ENCODE peak calls at places on chromosome 1, in ten cellular contexts. I is coronary artery, C is Panc1, Z is AG10803, Y is hepatocyte, W is bronchial epithelial cell, R is endothelial cell, O is SK-N-SH, L is left ventricle myocardium inferior, H is A549. G is an unnamed sample.

GRCh38 chr1:169694304-169694703 is 17.1 kb downstream of the SELL start:
- DNase-seq in I (no peak), C (no peak), Z (no peak), Y (no peak), W (no peak), R (no peak), O (no peak), L (no peak), H (no peak), G (no peak)

GRCh38 chr1:116075981-116076380 is 35.2 kb upstream of the MAB21L3 start:
- DNase-seq in I (no peak), C (no peak), Z (no peak), Y (peak), W (peak), R (no peak), O (no peak), L (no peak), H (no peak), G (no peak)

GRCh38 chr1:110714419-110715107 is 39.8 kb upstream of the KCNA3 start:
- DNase-seq in I (no peak), C (no peak), Z (no peak), Y (no peak), W (no peak), R (no peak), O (peak), L (no peak), H (no peak), G (no peak)

GRCh38 chr1:162535501-162535900 is 26.0 kb upstream of the UAP1 start:
- DNase-seq in I (no peak), C (no peak), Z (peak), Y (no peak), W (no peak), R (no peak), O (no peak), L (no peak), H (no peak), G (no peak)

GRCh38 chr1:109327285-109327684 is 20.5 kb upstream of the MYBPHL start:
- DNase-seq in I (no peak), C (no peak), Z (no peak), Y (no peak), W (no peak), R (no peak), O (no peak), L (no peak), H (no peak), G (no peak)

GRCh38 chr1:15282810-15283474 is 35.9 kb downstream of the FHAD1 start:
- DNase-seq in I (no peak), C (no peak), Z (no peak), Y (no peak), W (peak), R (no peak), O (no peak), L (peak), H (no peak), G (no peak)

GRCh38 chr1:226520640-226521355 is 27.8 kb upstream of the STUM start:
- DNase-seq in I (peak), C (no peak), Z (no peak), Y (no peak), W (no peak), R (no peak), O (no peak), L (no peak), H (no peak), G (no peak)

GRCh38 chr1:208781391-208782035 is 537.3 kb upstream of the PLXNA2 start:
- DNase-seq in I (no peak), C (no peak), Z (no peak), Y (no peak), W (no peak), R (no peak), O (no peak), L (no peak), H (no peak), G (no peak)

GRCh38 chr1:40898434-40898900 is 36.3 kb upstream of the CITED4 start:
- DNase-seq in I (no peak), C (no peak), Z (peak), Y (no peak), W (peak), R (no peak), O (no peak), L (no peak), H (no peak), G (peak)

GRCh38 chr1:87555366-87555765 is 226.7 kb downstream of the LMO4 start:
- DNase-seq in I (no peak), C (no peak), Z (no peak), Y (no peak), W (peak), R (no peak), O (no peak), L (no peak), H (no peak), G (no peak)

GRCh38 chr1:168089326-168089978 is 47.3 kb downstream of the GPR161 start:
- DNase-seq in I (no peak), C (no peak), Z (no peak), Y (no peak), W (no peak), R (no peak), O (no peak), L (no peak), H (no peak), G (no peak)

GRCh38 chr1:209839875-209840491 is 12.2 kb downstream of the UTP25 start:
- DNase-seq in I (no peak), C (peak), Z (peak), Y (peak), W (peak), R (no peak), O (no peak), L (no peak), H (peak), G (no peak)

DNA sequence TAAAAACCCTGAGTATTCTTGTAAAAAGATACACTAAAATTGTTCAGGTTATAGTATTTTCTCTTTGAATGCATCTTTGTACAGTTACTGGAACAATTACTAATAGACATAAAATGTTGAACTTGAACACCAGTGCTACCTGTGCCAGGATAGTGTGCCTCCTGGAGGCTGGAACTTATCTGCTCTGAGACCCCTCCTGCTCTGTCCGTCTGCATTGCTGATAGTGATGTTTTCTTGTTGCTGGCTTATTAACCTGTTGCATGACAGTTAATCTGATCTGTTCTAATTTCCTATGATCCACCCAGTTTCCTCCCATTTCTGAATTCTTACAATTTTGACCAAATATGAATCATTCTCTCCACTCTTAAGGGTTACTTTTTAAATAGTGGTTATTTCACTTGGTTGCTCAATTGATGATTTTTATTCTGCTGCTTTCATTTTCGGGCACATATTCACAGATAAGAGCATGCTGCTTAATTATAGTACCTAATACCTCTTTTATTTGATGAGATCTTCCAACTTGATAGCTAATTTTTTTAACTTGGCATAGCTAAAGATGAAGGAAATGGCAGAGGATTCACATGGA is 101.4 kb downstream of the CC2D1B start:
- DNase-seq in I (no peak), C (no peak), Z (no peak), Y (no peak), W (no peak), R (no peak), O (peak), L (no peak), H (no peak), G (no peak)
- TF ChIP-seq CTCF in I (no peak), C (peak), Z (no peak), Y (peak), W (no peak), R (no peak), O (no peak), L (peak), H (no peak), G (no peak)

GRCh38 chr1:220529530-220529920 is 1.6 kb downstream of the MARK1 start:
- DNase-seq in I (no peak), C (no peak), Z (no peak), Y (no peak), W (no peak), R (no peak), O (no peak), L (no peak), H (no peak), G (no peak)

GRCh38 chr1:220528049-220528678 is at the start of gene MARK1:
- DNase-seq in I (peak), C (no peak), Z (peak), Y (peak), W (peak), R (peak), O (peak), L (peak), H (peak), G (peak)

GRCh38 chr1:220526294-220526693 is 1.6 kb upstream of the MARK1 start:
- DNase-seq in I (no peak), C (no peak), Z (no peak), Y (peak), W (peak), R (no peak), O (peak), L (no peak), H (no peak), G (no peak)

GRCh38 chr1:220527279-220528048 is 472 bp upstream of the MARK1 start:
- DNase-seq in I (peak), C (no peak), Z (no peak), Y (peak), W (peak), R (peak), O (peak), L (peak), H (no peak), G (peak)

GRCh38 chr1:220528679-220529529 is 968 bp downstream of the MARK1 start:
- DNase-seq in I (peak), C (no peak), Z (no peak), Y (peak), W (peak), R (peak), O (no peak), L (peak), H (no peak), G (peak)
- TF ChIP-seq CTCF in I (no peak), C (no peak), Z (no peak), Y (no peak), W (no peak), R (no peak), O (no peak), L (no peak), H (no peak), G (no peak)

GRCh38 chr1:219871427-219872057 is 56.8 kb downstream of the SLC30A10 start:
- DNase-seq in I (no peak), C (no peak), Z (no peak), Y (no peak), W (no peak), R (no peak), O (no peak), L (no peak), H (no peak), G (no peak)

GRCh38 chr1:219875860-219876259 is 52.5 kb downstream of the SLC30A10 start:
- DNase-seq in I (no peak), C (no peak), Z (no peak), Y (no peak), W (no peak), R (no peak), O (no peak), L (no peak), H (no peak), G (no peak)

GRCh38 chr1:219882116-219882515 is 46.2 kb downstream of the SLC30A10 start:
- DNase-seq in I (no peak), C (no peak), Z (no peak), Y (no peak), W (no peak), R (no peak), O (no peak), L (no peak), H (no peak), G (no peak)

GRCh38 chr1:219880765-219881457 is 47.4 kb downstream of the SLC30A10 start:
- DNase-seq in I (no peak), C (no peak), Z (no peak), Y (no peak), W (no peak), R (no peak), O (no peak), L (no peak), H (no peak), G (no peak)

GRCh38 chr1:219876798-219877209 is 51.6 kb downstream of the SLC30A10 start:
- DNase-seq in I (no peak), C (no peak), Z (no peak), Y (no peak), W (no peak), R (no peak), O (no peak), L (no peak), H (no peak), G (no peak)
- TF ChIP-seq CTCF in I (no peak), C (peak), Z (no peak), Y (peak), W (peak), R (no peak), O (peak), L (no peak), H (peak), G (peak)

GRCh38 chr1:65477414-65478378 is 57.2 kb downstream of the LEPR start:
- DNase-seq in I (no peak), C (no peak), Z (peak), Y (no peak), W (no peak), R (no peak), O (no peak), L (no peak), H (no peak), G (no peak)
- TF ChIP-seq CTCF in I (no peak), C (no peak), Z (no peak), Y (no peak), W (no peak), R (no peak), O (no peak), L (no peak), H (no peak), G (no peak)

DNA sequence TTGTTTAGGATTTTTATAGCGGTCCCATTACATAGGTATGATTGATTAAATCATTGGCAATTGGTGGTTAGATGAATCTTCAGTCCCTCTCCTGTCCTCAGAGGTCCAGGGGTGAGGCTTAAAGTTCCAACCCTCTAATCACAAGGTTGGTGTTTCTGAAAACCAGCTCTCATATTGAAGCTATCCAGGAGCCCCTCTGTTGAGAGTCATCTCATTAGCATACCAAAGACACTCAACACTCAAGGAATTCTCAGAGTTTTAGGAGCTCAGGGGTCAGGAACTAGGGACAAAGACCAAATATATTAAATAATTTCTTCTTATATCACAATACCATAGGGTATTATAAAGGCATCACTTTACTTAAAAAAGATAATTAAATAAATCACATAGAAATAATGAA is 23.3 kb downstream of the FCRL2 start:
- DNase-seq in I (no peak), C (no peak), Z (no peak), Y (no peak), W (no peak), R (no peak), O (no peak), L (no peak), H (no peak), G (no peak)
- TF ChIP-seq CTCF in I (no peak), C (no peak), Z (no peak), Y (no peak), W (no peak), R (no peak), O (no peak), L (no peak), H (no peak), G (no peak)

DNA sequence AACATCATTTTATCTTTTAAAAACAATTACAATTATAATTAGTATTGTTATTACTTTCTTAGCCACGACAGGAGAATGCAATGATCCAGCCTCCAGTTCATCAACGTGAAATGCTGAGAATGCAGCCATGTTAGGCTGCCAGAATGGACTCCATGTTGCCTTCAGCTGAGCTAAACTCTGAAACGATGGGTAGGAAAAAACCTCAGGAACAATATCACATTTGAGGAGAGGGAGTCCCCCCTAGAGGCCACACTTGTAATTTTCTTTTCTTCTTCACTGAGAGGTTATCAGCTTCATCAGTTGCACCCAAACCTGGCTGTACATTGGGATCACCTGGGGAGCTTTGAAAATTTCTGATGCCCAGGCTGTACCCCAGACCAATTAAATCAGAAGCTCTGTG is 34.6 kb upstream of the DNAH14 start:
- DNase-seq in I (no peak), C (no peak), Z (peak), Y (peak), W (peak), R (no peak), O (peak), L (no peak), H (peak), G (no peak)
- TF ChIP-seq CTCF in I (no peak), C (peak), Z (peak), Y (peak), W (peak), R (no peak), O (peak), L (no peak), H (peak), G (no peak)

GRCh38 chr1:173562813-173563212 is 40.1 kb downstream of the SLC9C2 start:
- DNase-seq in I (no peak), C (no peak), Z (no peak), Y (no peak), W (no peak), R (no peak), O (no peak), L (no peak), H (no peak), G (no peak)
- TF ChIP-seq CTCF in I (no peak), C (no peak), Z (no peak), Y (no peak), W (no peak), R (no peak), O (peak), L (no peak), H (no peak), G (no peak)

GRCh38 chr1:3432306-3432705 is 22.2 kb upstream of the ARHGEF16 start:
- DNase-seq in I (no peak), C (no peak), Z (no peak), Y (no peak), W (no peak), R (no peak), O (no peak), L (no peak), H (no peak), G (no peak)
- TF ChIP-seq CTCF in I (no peak), C (no peak), Z (no peak), Y (no peak), W (no peak), R (no peak), O (no peak), L (no peak), H (no peak), G (no peak)

GRCh38 chr1:220908757-220909156 is 29.5 kb downstream of the HLX start:
- DNase-seq in I (no peak), C (peak), Z (peak), Y (peak), W (no peak), R (no peak), O (no peak), L (no peak), H (no peak), G (peak)
- TF ChIP-seq CTCF in I (no peak), C (peak), Z (peak), Y (peak), W (peak), R (peak), O (peak), L (peak), H (peak), G (peak)

G was measured in GM20000.